ENCODE peak calls at places on chromosome 12, in four cellular contexts. C, Z, F and D are unnamed samples.

GRCh38 chr12:74537126-74537706 is 419 bp upstream of the ATXN7L3B start:
- DNase-seq in Z (peak), C (no peak), F (peak), D (peak)

GRCh38 chr12:48486261-48486660 is 4.0 kb downstream of the C12orf54 start:
- DNase-seq in C (no peak), Z (no peak), F (no peak), D (no peak)

GRCh38 chr12:109797905-109798669 is 35.1 kb downstream of the TRPV4 start:
- DNase-seq in Z (peak), C (no peak), F (no peak), D (no peak)

GRCh38 chr12:32198555-32198954 is 91.9 kb downstream of the BICD1 start:
- DNase-seq in C (no peak), Z (no peak), F (no peak), D (no peak)

GRCh38 chr12:104603545-104603973 is 146.8 kb downstream of the CHST11 start:
- DNase-seq in F (no peak), C (no peak), Z (no peak), D (no peak)

GRCh38 chr12:34400986-34401658 is 378.8 kb downstream of the ALG10 start:
- DNase-seq in Z (peak), F (no peak), C (no peak), D (no peak)

GRCh38 chr12:117897379-117898161 is 71.2 kb downstream of the KSR2 start:
- DNase-seq in C (no peak), F (peak), Z (no peak), D (no peak)

GRCh38 chr12:124536613-124537012 is 30.8 kb downstream of the NCOR2 start:
- DNase-seq in Z (no peak), C (no peak), F (no peak), D (no peak)

GRCh38 chr12:32390572-32391219 is 8.7 kb upstream of the FGD4 start:
- DNase-seq in Z (peak), F (no peak), C (no peak), D (peak)

GRCh38 chr12:123115409-123116111 is 35.3 kb downstream of the PITPNM2 start:
- DNase-seq in C (no peak), Z (no peak), F (peak), D (no peak)

GRCh38 chr12:102521662-102522277 is 41.4 kb upstream of the IGF1 start:
- DNase-seq in C (no peak), F (no peak), Z (no peak), D (no peak)

GRCh38 chr12:7122876-7123769 is 5.6 kb downstream of the RBP5 start:
- DNase-seq in F (no peak), Z (no peak), C (no peak), D (no peak)

GRCh38 chr12:47781479-47782371 is 8.7 kb downstream of the SLC48A1 start:
- DNase-seq in Z (no peak), F (no peak), C (no peak), D (no peak)

GRCh38 chr12:24780969-24781368 is 167.9 kb downstream of the BCAT1 start:
- DNase-seq in Z (peak), C (no peak), F (no peak), D (no peak)

GRCh38 chr12:40207551-40207950 is 17.2 kb upstream of the LRRK2 start:
- DNase-seq in C (no peak), Z (no peak), F (no peak), D (no peak)

GRCh38 chr12:51687142-51687935 is 96.3 kb downstream of the SCN8A start:
- DNase-seq in F (no peak), Z (no peak), C (no peak), D (no peak)

DNA sequence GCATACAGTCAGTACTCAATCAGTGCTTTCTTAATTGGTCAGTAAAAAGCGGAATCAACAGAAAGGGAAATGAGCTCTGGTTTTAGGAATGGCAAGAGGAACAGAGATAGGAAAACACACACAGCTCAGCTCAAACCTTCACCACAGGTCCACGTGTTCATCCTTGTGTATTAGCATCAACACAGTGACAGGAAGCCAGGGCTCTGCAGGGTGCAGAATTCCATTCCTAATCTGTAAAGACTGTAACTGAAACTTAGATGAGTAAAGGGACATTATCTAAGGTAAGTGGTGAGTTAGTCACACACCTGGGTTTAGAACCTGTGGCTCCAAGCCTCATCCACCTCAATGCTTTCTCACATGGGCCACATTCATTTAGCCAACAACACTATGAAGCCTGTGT is 1242.2 kb upstream of the TMEM132C start:
- DNase-seq in F (no peak), C (no peak), Z (no peak), D (no peak)
- TF ChIP-seq SIN3A in F (no peak), C (no peak), Z (no peak), D (no peak)

DNA sequence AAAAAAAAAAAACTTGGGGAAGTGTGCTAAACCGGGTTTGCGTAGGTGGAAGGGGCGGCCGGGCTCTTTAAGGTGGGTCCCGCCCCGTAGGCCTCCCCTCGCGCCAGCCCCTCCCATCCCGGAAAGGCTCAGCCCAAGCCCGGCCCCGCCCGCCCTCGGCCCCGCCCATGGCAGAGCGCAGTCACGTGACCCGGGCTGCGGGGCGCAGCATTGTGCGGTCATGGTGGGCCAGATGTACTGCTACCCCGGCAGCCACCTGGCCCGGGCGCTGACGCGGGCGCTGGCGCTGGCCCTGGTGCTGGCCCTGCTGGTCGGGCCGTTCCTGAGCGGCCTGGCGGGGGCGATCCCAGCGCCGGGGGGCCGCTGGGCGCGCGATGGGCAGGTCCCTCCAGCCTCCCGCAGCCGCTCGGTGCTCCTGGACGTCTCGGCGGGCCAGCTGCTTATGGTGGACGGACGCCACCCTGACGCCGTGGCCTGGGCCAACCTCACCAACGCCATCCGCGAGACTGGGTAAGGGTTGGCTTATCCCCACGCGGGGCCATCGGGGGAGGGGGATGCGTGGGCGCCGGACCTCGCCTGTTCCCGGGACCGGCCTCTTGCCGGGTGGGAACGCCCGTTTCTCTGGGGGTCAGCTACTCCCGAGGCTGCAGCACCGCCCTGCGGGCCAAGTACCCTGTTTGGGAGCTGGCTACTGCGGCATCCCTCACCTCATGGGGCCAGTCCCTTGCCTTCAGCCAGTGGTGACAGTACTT is at the start of gene PLBD2:
- DNase-seq in Z (peak), F (peak), C (peak), D (peak)
- TF ChIP-seq CHD2 in Z (no peak), F (no peak), C (no peak), D (no peak)

GRCh38 chr12:20946732-20947131 is 136.2 kb downstream of the SLCO1B3 start:
- DNase-seq in C (no peak), F (no peak), Z (peak), D (peak)

DNA sequence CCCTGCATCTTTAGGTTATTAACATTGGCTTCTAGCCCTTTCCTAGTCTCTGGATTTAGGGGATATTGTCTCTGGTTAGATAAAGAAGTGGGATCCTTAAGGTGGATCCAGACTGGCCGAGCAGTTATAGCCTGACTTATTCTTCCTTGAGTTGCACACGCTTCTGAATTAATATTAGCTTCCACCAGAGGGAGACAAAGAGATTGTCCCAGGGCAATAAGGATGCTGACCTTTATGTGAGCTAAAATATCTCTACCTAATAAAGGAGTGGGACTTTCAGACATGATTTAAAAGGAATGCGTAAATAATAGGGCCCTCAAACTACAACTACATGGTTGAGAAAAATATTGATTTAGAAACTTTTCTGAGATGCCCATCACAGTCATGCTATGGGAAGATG is 139.7 kb downstream of the SLCO1B3 start:
- DNase-seq in F (peak), C (no peak), Z (peak), D (peak)
- TF ChIP-seq TCF12 in F (no peak), C (no peak), Z (no peak), D (no peak)

GRCh38 chr12:2215709-2216560 is 163.1 kb downstream of the CACNA1C start:
- DNase-seq in F (no peak), Z (no peak), C (no peak), D (no peak)

GRCh38 chr12:2212971-2213869 is 160.4 kb downstream of the CACNA1C start:
- DNase-seq in F (no peak), Z (peak), C (no peak), D (no peak)

GRCh38 chr12:2211119-2211518 is 158.3 kb downstream of the CACNA1C start:
- DNase-seq in F (no peak), C (no peak), Z (no peak), D (no peak)

GRCh38 chr12:2212537-2212936 is 159.8 kb downstream of the CACNA1C start:
- DNase-seq in C (no peak), Z (no peak), F (no peak), D (no peak)

DNA sequence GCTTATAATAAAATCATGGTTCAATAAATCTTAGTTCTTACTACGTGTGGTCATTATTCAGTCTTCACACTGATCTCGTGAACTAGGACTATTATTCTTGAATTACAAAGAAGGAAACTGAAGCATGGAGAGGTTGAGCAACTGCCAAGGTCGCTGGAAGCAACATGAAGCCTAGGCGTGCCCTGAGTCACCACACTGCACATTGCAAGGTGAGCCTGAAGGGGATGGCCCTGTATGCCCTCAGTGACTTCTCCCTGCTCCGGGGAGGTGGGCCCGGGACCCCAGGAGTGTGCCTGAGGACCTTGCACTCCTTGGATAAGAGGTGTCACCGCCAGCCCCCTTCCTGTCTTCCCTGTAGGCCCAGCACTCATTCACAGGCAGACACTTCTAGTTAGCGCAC is 161.6 kb downstream of the CACNA1C start:
- DNase-seq in Z (no peak), C (no peak), F (no peak), D (no peak)
- TF ChIP-seq SIN3A in Z (no peak), C (no peak), F (no peak), D (no peak)

DNA sequence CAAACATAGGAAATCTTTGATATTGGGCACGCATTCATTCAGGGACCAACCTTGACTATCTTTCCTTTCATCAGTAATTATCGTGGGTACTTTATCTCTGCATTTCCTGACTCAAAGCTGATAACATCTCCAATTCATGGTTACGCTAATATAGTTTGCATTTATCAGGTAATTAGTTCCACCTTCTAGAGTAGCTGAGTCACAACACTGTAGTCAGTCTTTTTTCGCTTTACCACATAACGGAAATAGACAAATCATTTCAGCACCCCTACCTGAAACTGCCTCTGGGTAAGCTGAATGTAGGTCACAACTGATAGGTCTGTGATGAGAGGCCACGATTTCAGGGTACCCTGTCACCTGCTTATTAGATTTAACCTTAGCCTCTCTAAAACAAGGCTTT is 36.7 kb upstream of the IL22 start:
- DNase-seq in C (no peak), F (peak), Z (no peak), D (no peak)
- TF ChIP-seq CHD2 in C (no peak), F (peak), Z (no peak), D (no peak)